ENCODE peak calls at places on chromosome 4, in four cellular contexts. G is GM12878, V is WTC11, R is HepG2. Q is an unnamed sample.

GRCh38 chr4:164442167-164442566 is 311.8 kb upstream of the SMIM31 start:
- DNase-seq in G (no peak), V (no peak), R (no peak), Q (no peak)

GRCh38 chr4:95095352-95095974 is 337.7 kb downstream of the BMPR1B start:
- DNase-seq in G (no peak), V (no peak), R (peak; percentile 5), Q (no peak)

GRCh38 chr4:118923891-118924290 is 35.2 kb downstream of the SYNPO2 start:
- DNase-seq in G (no peak), V (no peak), R (no peak), Q (no peak)

GRCh38 chr4:152460488-152460887 is 75.4 kb downstream of the FBXW7 start:
- DNase-seq in G (peak; percentile 43), V (no peak), R (peak; percentile 25), Q (no peak)

GRCh38 chr4:115229873-115230272 is 116.5 kb upstream of the NDST4 start:
- DNase-seq in G (peak; percentile 9), V (no peak), R (no peak), Q (no peak)

GRCh38 chr4:120921456-120922389 is 803 bp downstream of the PRDM5 start:
- DNase-seq in G (no peak), V (peak; percentile 41), R (no peak), Q (no peak)

GRCh38 chr4:152640058-152640921 is 39.5 kb downstream of the TMEM154 start:
- DNase-seq in G (no peak), V (no peak), R (no peak), Q (peak; percentile 34)

GRCh38 chr4:102562995-102563394 is 61.8 kb downstream of the NFKB1 start:
- DNase-seq in G (no peak), V (no peak), R (no peak), Q (no peak)

GRCh38 chr4:173528378-173529321 is 1.4 kb downstream of the HAND2 start:
- DNase-seq in G (no peak), V (peak; percentile 49), R (no peak), Q (peak; percentile 49)

GRCh38 chr4:24080871-24081270 is 191.0 kb upstream of the PPARGC1A start:
- DNase-seq in G (no peak), V (no peak), R (no peak), Q (no peak)

GRCh38 chr4:113020966-113021365 is 28.5 kb upstream of the ANK2 start:
- DNase-seq in G (no peak), V (no peak), R (no peak), Q (no peak)

GRCh38 chr4:150140774-150141400 is 62.6 kb downstream of the DCLK2 start:
- DNase-seq in G (no peak), V (no peak), R (no peak), Q (no peak)

GRCh38 chr4:70601422-70602039 is 9.5 kb downstream of the AMBN start:
- DNase-seq in G (peak; percentile 34), V (peak; percentile 73), R (peak; percentile 62), Q (peak; percentile 24)

GRCh38 chr4:67327245-67327860 is 217.9 kb downstream of the CENPC start:
- DNase-seq in G (peak; percentile 9), V (peak; percentile 63), R (peak; percentile 64), Q (peak; percentile 81)

GRCh38 chr4:89298160-89298559 is 9.4 kb downstream of the GPRIN3 start:
- DNase-seq in G (no peak), V (no peak), R (no peak), Q (no peak)

GRCh38 chr4:5958199-5958735 is 60.0 kb downstream of the C4orf50 start:
- DNase-seq in G (no peak), V (no peak), R (no peak), Q (no peak)

GRCh38 chr4:135065366-135065765 is 863.8 kb upstream of the PABPC4L start:
- DNase-seq in G (no peak), V (no peak), R (no peak), Q (no peak)

GRCh38 chr4:118743867-118744266 is 58.7 kb downstream of the METTL14 start:
- DNase-seq in G (no peak), V (no peak), R (no peak), Q (no peak)

GRCh38 chr4:141350122-141350904 is 129.6 kb downstream of the ZNF330 start:
- DNase-seq in G (no peak), V (no peak), R (no peak), Q (no peak)

GRCh38 chr4:177266492-177266891 is 43.2 kb upstream of the NEIL3 start:
- DNase-seq in G (no peak), V (no peak), R (no peak), Q (no peak)

GRCh38 chr4:117400039-117400835 is 314.9 kb upstream of the TRAM1L1 start:
- DNase-seq in G (no peak), V (no peak), R (peak; percentile 68), Q (no peak)

GRCh38 chr4:134777626-134778025 is 576.0 kb upstream of the PABPC4L start:
- DNase-seq in G (no peak), V (no peak), R (no peak), Q (no peak)

GRCh38 chr4:118941149-118941548 is 52.5 kb downstream of the SYNPO2 start:
- DNase-seq in G (no peak), V (no peak), R (peak; percentile 18), Q (no peak)

GRCh38 chr4:137955615-137956014 is 286.5 kb downstream of the SLC7A11 start:
- DNase-seq in G (no peak), V (no peak), R (no peak), Q (no peak)

GRCh38 chr4:137961051-137961438 is 281.1 kb downstream of the SLC7A11 start:
- DNase-seq in G (no peak), V (no peak), R (no peak), Q (no peak)

GRCh38 chr4:137956256-137956655 is 285.9 kb downstream of the SLC7A11 start:
- DNase-seq in G (no peak), V (no peak), R (no peak), Q (no peak)

GRCh38 chr4:137960371-137961050 is 281.6 kb downstream of the SLC7A11 start:
- DNase-seq in G (no peak), V (no peak), R (no peak), Q (no peak)
- TF ChIP-seq NR2C2 in G (no peak), V (no peak), R (no peak), Q (no peak)

GRCh38 chr4:122762520-122762919 is 30.0 kb downstream of the BBS12 start:
- DNase-seq in G (no peak), V (no peak), R (peak; percentile 18), Q (no peak)
- TF ChIP-seq NR2C2 in G (no peak), V (no peak), R (no peak), Q (no peak)

DNA sequence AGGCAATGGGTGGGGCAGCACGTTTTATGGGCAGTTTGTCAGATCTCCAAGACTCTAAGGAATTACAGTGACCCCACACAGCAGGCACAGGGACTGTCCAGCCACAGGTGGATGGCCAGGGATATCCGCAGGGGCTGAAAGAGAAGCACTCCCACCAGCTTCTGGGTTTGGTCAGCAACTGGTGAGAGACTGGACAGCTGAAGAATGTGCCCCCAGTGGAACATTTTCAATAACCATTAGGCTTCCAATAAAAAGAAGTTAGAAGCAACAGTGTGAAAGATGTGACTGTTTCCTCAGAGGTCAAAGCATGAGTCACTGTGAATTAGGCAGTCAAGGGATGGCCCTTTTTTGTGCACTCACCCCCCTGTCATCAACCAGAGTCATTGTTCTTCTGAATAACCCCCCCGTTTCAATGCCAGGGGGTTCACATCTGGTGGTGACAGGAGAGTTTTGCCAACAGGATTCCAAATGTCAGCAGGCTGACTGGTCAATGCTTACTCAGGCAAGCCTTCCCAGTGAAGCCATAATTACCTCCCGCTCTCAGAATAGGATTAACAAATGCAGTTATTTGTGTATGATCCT is 74.5 kb upstream of the SH3RF1 start:
- DNase-seq in G (no peak), V (no peak), R (no peak), Q (no peak)
- TF ChIP-seq NR2C2 in G (no peak), V (no peak), R (no peak), Q (no peak)

GRCh38 chr4:37662306-37662705 is 23.9 kb downstream of the RELL1 start:
- DNase-seq in G (no peak), V (no peak), R (no peak), Q (no peak)

GRCh38 chr4:37663552-37663951 is 22.6 kb downstream of the RELL1 start:
- DNase-seq in G (no peak), V (no peak), R (peak; percentile 91), Q (peak; percentile 9)

GRCh38 chr4:37661643-37662221 is 24.4 kb downstream of the RELL1 start:
- DNase-seq in G (no peak), V (no peak), R (no peak), Q (no peak)

GRCh38 chr4:37664696-37665095 is 21.5 kb downstream of the RELL1 start:
- DNase-seq in G (no peak), V (no peak), R (no peak), Q (no peak)

GRCh38 chr4:37662861-37663390 is 23.2 kb downstream of the RELL1 start:
- DNase-seq in G (no peak), V (no peak), R (peak; percentile 81), Q (no peak)
- TF ChIP-seq NR2C2 in G (no peak), V (no peak), R (peak; percentile 21), Q (no peak)

DNA sequence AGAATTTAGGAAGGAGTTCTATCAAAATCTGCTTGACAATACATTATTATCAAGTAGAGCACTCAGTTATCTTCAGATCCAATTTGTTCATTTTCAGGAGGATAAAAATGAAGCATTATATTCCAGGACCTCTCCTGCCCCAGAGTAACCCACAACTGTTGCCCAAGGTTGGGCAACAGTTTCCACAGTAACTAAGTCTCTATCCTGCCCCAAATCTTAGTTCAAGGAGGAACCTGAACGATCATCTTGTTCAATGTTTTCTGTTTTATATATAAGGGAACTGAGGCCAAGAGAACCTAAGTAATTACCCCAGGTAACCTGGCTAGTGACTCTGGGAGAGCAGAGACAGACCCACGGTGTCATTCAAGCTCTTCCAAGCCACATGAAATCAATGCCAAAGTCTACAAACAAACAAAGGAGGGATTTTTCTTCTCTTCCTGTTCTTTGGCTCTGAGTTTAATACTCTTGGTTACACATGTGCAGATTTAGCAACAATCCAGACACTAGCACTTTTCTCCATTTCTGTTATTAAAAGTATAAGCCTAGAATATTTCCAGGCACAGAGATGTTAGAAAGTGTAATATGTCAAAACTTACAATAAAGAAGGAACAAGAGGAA is 105.6 kb downstream of the C4orf51 start:
- DNase-seq in G (no peak), V (no peak), R (peak; percentile 7), Q (no peak)
- TF ChIP-seq NR2C2 in G (no peak), V (no peak), R (no peak), Q (no peak)

GRCh38 chr4:122990891-122991290 is 68.5 kb upstream of the NUDT6 start:
- DNase-seq in G (no peak), V (no peak), R (no peak), Q (no peak)

GRCh38 chr4:122988696-122989095 is 66.3 kb upstream of the NUDT6 start:
- DNase-seq in G (no peak), V (no peak), R (no peak), Q (no peak)

GRCh38 chr4:122996350-122996749 is 74.0 kb upstream of the NUDT6 start:
- DNase-seq in G (no peak), V (no peak), R (no peak), Q (no peak)

GRCh38 chr4:122997463-122998101 is 75.2 kb upstream of the NUDT6 start:
- DNase-seq in G (no peak), V (no peak), R (no peak), Q (no peak)

GRCh38 chr4:122992111-122992510 is 69.7 kb upstream of the NUDT6 start:
- DNase-seq in G (no peak), V (no peak), R (no peak), Q (no peak)
- TF ChIP-seq NR2C2 in G (no peak), V (no peak), R (no peak), Q (no peak)

Q was measured in K562.